ENCODE peak calls at places on chromosomes 12 and 14, in four cellular contexts. Z is HepG2, I is H1, R is K562. L is an unnamed sample.

GRCh38 chr12:57111046-57111698 is at the start of gene STAT6:
- DNase-seq in Z (peak; percentile 71), I (no peak), R (peak; percentile 73), L (no peak)

GRCh38 chr12:57146925-57147640 is at the start of gene LRP1-AS:
- DNase-seq in Z (peak; percentile 90), I (no peak), R (no peak), L (no peak)

GRCh38 chr12:115204957-115205754 is 521.2 kb upstream of the TBX3 start:
- DNase-seq in Z (no peak), I (no peak), R (no peak), L (no peak)

GRCh38 chr14:87187787-87188186 is 805.2 kb downstream of the GALC start:
- DNase-seq in Z (no peak), I (no peak), R (no peak), L (no peak)

GRCh38 chr14:103296007-103296406 is 38.0 kb upstream of the EIF5 start:
- DNase-seq in Z (peak; percentile 46), I (no peak), R (no peak), L (no peak)

GRCh38 chr12:57094194-57095160 is 5.6 kb downstream of the NAB2 start:
- DNase-seq in Z (no peak), I (no peak), R (no peak), L (no peak)

GRCh38 chr14:45811155-45811554 is 558.2 kb upstream of the MIS18BP1 start:
- DNase-seq in Z (no peak), I (no peak), R (no peak), L (no peak)

GRCh38 chr14:77376380-77376770 is 519 bp downstream of the TMED8 start:
- DNase-seq in Z (no peak), I (peak; percentile 64), R (peak; percentile 19), L (no peak)

GRCh38 chr12:52277486-52278245 is 3.2 kb downstream of the KRT86 start:
- DNase-seq in Z (no peak), I (no peak), R (no peak), L (no peak)

GRCh38 chr12:56951582-56952339 is 5.6 kb downstream of the RDH16 start:
- DNase-seq in Z (no peak), I (no peak), R (no peak), L (no peak)

GRCh38 chr14:42149609-42150261 is 543.1 kb downstream of the LRFN5 start:
- DNase-seq in Z (no peak), I (no peak), R (no peak), L (no peak)

GRCh38 chr12:95212576-95212975 is 4.7 kb downstream of the FGD6 start:
- DNase-seq in Z (no peak), I (no peak), R (no peak), L (no peak)

GRCh38 chr12:97038859-97039258 is 131.8 kb downstream of the NEDD1 start:
- DNase-seq in Z (peak; percentile 29), I (no peak), R (no peak), L (no peak)

GRCh38 chr14:31934767-31935266 is 142.3 kb upstream of the ARHGAP5 start:
- DNase-seq in Z (peak; percentile 90), I (no peak), R (peak; percentile 34), L (peak; percentile 58)

GRCh38 chr14:92417759-92418158 is 94.8 kb downstream of the SLC24A4 start:
- DNase-seq in Z (no peak), I (no peak), R (no peak), L (no peak)

GRCh38 chr12:62250671-62251608 is 9.3 kb upstream of the USP15 start:
- DNase-seq in Z (no peak), I (no peak), R (peak; percentile 84), L (no peak)

GRCh38 chr12:83040991-83041390 is 354.3 kb downstream of the TMTC2 start:
- DNase-seq in Z (no peak), I (no peak), R (no peak), L (no peak)

GRCh38 chr14:104932676-104933631 is 8.3 kb downstream of the PLD4 start:
- DNase-seq in Z (peak; percentile 36), I (peak; percentile 95), R (peak; percentile 85), L (peak; percentile 38)

GRCh38 chr14:101636081-101636560 is 74.8 kb downstream of the DIO3 start:
- DNase-seq in Z (no peak), I (no peak), R (no peak), L (no peak)

GRCh38 chr14:43003845-43004244 is 1397.2 kb downstream of the LRFN5 start:
- DNase-seq in Z (peak; percentile 13), I (no peak), R (no peak), L (peak; percentile 21)

GRCh38 chr14:52902971-52903385 is 47.9 kb downstream of the FERMT2 start:
- DNase-seq in Z (no peak), I (no peak), R (no peak), L (no peak)

GRCh38 chr12:31005944-31006361 is 67.7 kb upstream of the DDX11 start:
- DNase-seq in Z (no peak), I (no peak), R (no peak), L (peak; percentile 22)

GRCh38 chr14:102063808-102064429 is 22.9 kb downstream of the HSP90AA1 start:
- DNase-seq in Z (no peak), I (no peak), R (no peak), L (no peak)

GRCh38 chr12:45014396-45014795 is 36.5 kb downstream of the DBX2 start:
- DNase-seq in Z (no peak), I (no peak), R (no peak), L (no peak)

DNA sequence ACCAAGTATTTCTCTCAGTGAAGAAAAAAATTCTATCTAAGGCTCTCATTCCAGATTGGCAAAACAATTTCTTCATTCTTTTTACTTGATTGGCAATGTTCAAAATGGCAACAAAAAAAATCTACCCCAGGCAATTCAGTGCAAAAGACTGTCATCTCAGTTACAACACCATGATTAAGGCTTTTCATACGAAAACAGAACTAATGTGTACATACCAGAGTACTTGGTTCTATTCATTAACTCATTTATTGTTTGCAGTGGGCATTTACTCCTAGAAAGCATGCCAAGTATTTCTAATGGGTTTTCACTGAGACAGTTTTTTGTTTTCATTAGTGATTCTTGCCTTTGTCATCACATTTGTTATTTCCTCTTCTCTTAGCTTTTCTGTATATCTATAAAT is 33.0 kb downstream of the DBX2 start:
- DNase-seq in Z (no peak), I (no peak), R (no peak), L (no peak)
- TF ChIP-seq FOSL1 in Z (no peak), I (no peak), R (no peak), L (no peak)

DNA sequence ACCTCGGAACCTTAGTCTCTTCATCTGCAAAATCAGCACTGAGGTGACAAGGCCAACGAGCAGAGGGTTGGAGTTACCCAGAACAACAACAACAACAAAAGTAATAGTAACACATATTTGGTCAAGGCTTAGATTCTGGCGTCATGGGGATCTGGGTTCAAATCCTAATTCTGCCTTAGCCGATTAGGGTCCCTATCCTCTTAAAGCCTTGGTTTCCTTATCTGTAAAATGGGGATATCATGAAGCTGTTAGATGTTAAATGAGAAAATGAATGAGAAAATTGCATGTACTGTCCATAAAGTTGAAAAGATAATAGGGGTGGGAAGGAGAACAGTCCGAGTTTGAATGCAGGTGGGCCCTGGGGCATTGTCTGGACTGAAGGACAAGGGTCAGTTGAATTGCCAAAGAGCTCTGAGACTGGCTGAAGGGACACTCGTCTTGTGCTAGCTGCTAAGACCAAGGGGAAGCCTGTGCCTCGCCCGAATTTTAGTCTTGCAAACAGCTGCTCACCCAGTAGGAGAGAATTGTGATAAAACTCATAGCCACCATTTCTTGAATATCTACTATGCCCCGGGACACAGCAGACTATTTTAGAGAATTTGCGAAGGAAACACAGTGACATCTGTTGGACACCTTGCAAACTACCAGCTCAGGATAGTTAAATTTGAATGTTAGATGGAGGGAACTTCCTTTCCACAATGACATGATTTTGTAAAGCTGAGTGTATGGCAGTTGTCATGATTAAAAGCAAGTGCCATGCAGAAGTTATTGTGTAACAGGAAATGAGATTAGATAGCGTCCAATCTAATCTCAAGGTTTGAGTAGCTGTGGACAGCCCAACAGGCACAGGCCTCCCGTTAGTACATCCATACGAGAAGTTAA is 6.8 kb upstream of the HNF1A start:
- DNase-seq in Z (peak; percentile 45), I (no peak), R (peak; percentile 72), L (peak; percentile 58)
- TF ChIP-seq FOSL1 in Z (no peak), I (no peak), R (no peak), L (no peak)

DNA sequence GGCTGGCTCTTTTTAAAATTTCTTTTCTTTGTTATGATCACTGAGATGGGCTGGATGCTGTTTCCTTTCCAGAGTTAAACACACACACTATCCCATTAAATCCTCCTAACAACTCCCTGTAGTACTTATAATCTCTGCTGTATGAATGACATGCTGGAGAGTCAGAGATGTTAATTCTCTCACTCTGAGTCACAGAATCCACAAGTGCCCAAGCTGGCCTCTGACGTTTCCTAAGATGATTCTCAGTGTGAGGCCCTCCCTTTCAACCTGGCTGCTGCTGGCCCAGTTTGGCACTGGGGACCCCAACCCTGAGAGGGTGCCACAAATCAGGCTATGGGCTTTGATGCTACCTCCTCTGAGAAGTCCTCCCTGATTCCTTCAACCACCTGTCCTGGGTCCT is 5.4 kb downstream of the NOS1 start:
- DNase-seq in Z (no peak), I (no peak), R (no peak), L (no peak)
- TF ChIP-seq FOSL1 in Z (no peak), I (no peak), R (no peak), L (no peak)

DNA sequence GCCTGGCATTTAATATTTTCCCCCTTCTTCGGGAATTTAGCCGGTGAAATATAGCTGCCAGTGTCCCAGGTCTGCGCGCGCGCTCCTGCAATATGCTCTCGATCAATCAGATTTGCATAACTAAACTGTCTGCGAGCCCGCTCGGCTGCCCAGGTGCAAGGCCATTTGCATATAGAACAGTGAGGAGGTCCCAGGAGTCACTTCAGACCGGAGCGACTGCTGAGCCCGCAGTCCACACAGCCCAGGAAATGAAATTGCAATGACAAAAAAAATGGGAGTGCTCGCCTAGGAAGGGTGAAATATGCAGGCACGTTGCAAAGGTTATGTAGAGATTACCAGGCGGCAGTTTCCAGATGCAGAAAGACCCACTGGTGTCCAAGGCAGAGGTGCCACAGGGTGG is 228.5 kb downstream of the VRK1 start:
- DNase-seq in Z (no peak), I (peak; percentile 54), R (no peak), L (no peak)
- TF ChIP-seq FOSL1 in Z (no peak), I (no peak), R (no peak), L (no peak)

DNA sequence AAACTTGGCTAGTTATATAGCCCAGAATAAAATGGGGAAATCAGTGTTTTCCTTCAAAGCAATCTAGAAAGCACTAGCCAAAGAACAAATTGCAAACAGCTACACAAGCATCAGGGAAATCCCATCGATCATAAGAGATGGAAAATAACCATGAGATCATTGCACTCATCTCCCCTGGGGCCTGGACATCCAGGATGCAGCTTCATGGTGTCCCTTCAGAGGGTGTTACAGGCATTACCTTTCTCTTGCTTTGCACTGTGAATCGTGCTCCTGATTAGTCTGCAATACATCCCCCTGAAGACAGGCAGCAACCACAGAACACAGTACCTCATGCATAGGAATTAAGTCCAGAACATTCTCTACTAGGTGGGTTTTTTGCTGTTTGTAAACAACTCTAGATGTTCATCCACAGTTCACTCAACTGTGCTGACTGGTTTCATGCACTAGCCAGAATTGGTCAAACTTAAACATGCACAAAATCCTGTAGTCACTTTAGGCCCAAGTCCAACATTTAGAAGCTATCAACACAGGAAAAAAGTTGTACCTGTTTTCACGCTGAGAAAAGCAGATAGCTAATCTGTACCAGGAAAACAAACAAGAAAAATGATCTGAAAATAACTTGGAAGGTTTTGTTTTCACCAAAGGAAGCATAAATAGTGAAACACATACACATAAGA is 120.1 kb downstream of the ZFP36L1 start:
- DNase-seq in Z (peak; percentile 3), I (no peak), R (no peak), L (no peak)
- TF ChIP-seq FOSL1 in Z (no peak), I (no peak), R (no peak), L (no peak)

GRCh38 chr12:3204716-3205617 is 127.8 kb downstream of the TSPAN9 start:
- DNase-seq in Z (no peak), I (no peak), R (no peak), L (no peak)
- TF ChIP-seq FOSL1 in Z (no peak), I (no peak), R (no peak), L (no peak)